ENCODE peak calls at places on chromosomes 6 and 20, in nine cellular contexts. Z is foreskin fibroblast, Y is K562, S is astrocyte of the cerebellum, J is lower lobe of right lung, U is cardiac fibroblast, K is IMR-90, D is A549, A is AG09309. Q is an unnamed sample.

GRCh38 chr6:47135772-47136171 is 93.6 kb upstream of the ADGRF1 start:
- DNase-seq in Z (peak), Y (peak), S (peak), J (no peak), U (peak), K (peak), D (peak), A (peak), Q (peak)

GRCh38 chr6:80098392-80098791 is 8.1 kb upstream of the BCKDHB start:
- DNase-seq in Z (no peak), Y (no peak), S (no peak), J (no peak), U (no peak), K (no peak), D (no peak), A (no peak), Q (no peak)

GRCh38 chr6:143301204-143301603 is 149.3 kb downstream of the ADAT2 start:
- DNase-seq in Z (no peak), Y (no peak), S (no peak), J (no peak), U (no peak), K (no peak), D (no peak), A (no peak), Q (no peak)

GRCh38 chr6:47059216-47059885 is 17.2 kb upstream of the ADGRF1 start:
- DNase-seq in Z (no peak), Y (no peak), S (no peak), J (no peak), U (no peak), K (no peak), D (no peak), A (no peak), Q (no peak)

GRCh38 chr6:85468326-85468725 is 18.4 kb downstream of the NT5E start:
- DNase-seq in Z (peak), Y (no peak), S (no peak), J (no peak), U (peak), K (peak), D (no peak), A (no peak), Q (no peak)

GRCh38 chr6:71197770-71198169 is 90.8 kb upstream of the OGFRL1 start:
- DNase-seq in Z (peak), Y (no peak), S (no peak), J (no peak), U (peak), K (peak), D (no peak), A (peak), Q (no peak)

GRCh38 chr20:50312682-50313187 is 122.1 kb downstream of the CEBPB start:
- DNase-seq in Z (peak), Y (no peak), S (peak), J (peak), U (peak), K (peak), D (peak), A (no peak), Q (no peak)

GRCh38 chr6:113184291-113184690 is 672.9 kb upstream of the MARCKS start:
- DNase-seq in Z (peak), Y (no peak), S (peak), J (no peak), U (peak), K (peak), D (peak), A (peak), Q (no peak)

GRCh38 chr6:133610271-133610840 is 278.6 kb upstream of the TCF21 start:
- DNase-seq in Z (peak), Y (no peak), S (no peak), J (no peak), U (peak), K (peak), D (peak), A (no peak), Q (no peak)

GRCh38 chr6:85389180-85389797 is 60.6 kb upstream of the NT5E start:
- DNase-seq in Z (no peak), Y (no peak), S (no peak), J (no peak), U (no peak), K (no peak), D (no peak), A (no peak), Q (no peak)

GRCh38 chr20:10119336-10119735 is 84.5 kb downstream of the ANKEF1 start:
- DNase-seq in Z (no peak), Y (no peak), S (no peak), J (no peak), U (no peak), K (no peak), D (no peak), A (no peak), Q (no peak)

GRCh38 chr20:20677186-20677585 is 35.3 kb downstream of the RALGAPA2 start:
- DNase-seq in Z (no peak), Y (no peak), S (peak), J (no peak), U (peak), K (no peak), D (no peak), A (no peak), Q (no peak)

DNA sequence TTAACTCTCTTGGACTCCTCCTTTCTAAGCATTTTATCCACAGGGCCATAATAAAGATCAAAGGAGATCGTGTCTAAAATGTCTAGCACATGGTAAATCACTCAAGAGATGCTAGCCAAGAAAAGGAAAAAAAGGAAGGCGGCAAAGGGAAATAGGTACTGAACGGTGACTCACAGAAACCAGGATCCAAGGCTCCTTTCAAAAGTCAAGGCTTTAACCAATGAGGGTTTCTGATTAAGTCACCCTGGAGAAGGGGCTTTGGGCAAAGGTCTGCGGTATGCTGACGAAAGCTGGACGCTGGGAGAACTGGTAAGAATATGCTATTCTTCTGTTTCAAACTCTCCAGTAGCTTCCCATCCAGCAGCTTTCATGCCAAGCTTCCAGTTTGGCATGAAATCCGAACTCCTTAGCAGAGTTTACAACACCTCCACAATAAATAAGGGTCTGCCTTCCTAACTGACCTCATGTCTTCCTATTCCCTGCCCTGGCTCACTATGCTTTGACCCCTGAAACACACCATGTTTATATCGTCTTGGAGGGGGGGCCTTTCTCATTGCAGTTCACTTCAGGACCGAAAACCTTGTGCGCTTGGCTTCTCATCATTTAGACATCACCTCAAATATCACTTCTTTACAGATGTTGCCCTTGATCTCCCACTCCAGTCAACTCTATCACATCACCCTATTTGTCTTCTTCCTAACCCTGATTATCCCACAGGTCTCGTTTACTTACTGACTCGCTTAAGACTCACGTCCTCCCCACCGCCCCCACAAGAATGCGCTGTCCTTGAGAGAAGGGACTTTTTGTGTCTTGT is 908 bp downstream of the TOMM34 start:
- DNase-seq in Z (peak), Y (no peak), S (peak), J (no peak), U (peak), K (peak), D (peak), A (no peak), Q (no peak)
- TF ChIP-seq CTCF in Z (no peak), Y (no peak), S (peak), J (no peak), U (peak), K (peak), D (no peak), A (no peak), Q (no peak)

DNA sequence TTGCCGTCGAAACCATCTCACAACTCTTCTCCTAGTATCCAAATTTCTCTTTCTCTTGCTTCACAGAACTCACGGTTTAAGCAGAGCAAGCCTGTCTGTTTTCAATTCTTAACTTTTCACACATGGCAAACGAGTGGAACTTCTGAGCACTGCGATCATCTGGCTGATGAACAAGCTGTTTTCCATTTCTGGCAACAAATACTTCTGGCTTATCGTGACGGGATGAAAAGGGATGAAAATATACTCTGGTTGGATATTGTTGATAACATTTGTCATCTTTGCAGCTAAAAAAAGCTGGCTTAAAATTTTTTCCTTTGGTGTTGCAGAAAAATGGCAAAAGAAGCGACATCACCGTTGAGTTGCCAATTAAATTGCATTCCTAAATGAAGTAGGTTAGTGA is 515.2 kb upstream of the JARID2 start:
- DNase-seq in Z (peak), Y (no peak), S (no peak), J (no peak), U (peak), K (no peak), D (no peak), A (no peak), Q (no peak)
- H3K4me3 ChIP-seq in Z (no peak), Y (no peak), S (no peak), J (no peak), U (no peak), K (no peak), D (no peak), A (no peak), Q (no peak)

GRCh38 chr20:11719153-11719552 is 198.5 kb upstream of the BTBD3 start:
- DNase-seq in Z (no peak), Y (no peak), S (no peak), J (no peak), U (no peak), K (no peak), D (no peak), A (no peak), Q (no peak)

GRCh38 chr20:11717562-11717961 is 200.1 kb upstream of the BTBD3 start:
- DNase-seq in Z (no peak), Y (no peak), S (no peak), J (no peak), U (no peak), K (no peak), D (no peak), A (no peak), Q (no peak)

GRCh38 chr20:11718474-11719094 is 199.1 kb upstream of the BTBD3 start:
- DNase-seq in Z (no peak), Y (no peak), S (no peak), J (no peak), U (no peak), K (no peak), D (no peak), A (no peak), Q (no peak)

GRCh38 chr20:11716945-11717248 is 200.8 kb upstream of the BTBD3 start:
- DNase-seq in Z (no peak), Y (no peak), S (no peak), J (no peak), U (no peak), K (no peak), D (no peak), A (no peak), Q (no peak)

GRCh38 chr20:11716239-11716944 is 201.3 kb upstream of the BTBD3 start:
- DNase-seq in Z (peak), Y (no peak), S (peak), J (no peak), U (peak), K (peak), D (peak), A (peak), Q (peak)
- TF ChIP-seq CTCF in Z (peak), Y (no peak), S (peak), J (peak), U (peak), K (peak), D (no peak), A (peak), Q (peak)

DNA sequence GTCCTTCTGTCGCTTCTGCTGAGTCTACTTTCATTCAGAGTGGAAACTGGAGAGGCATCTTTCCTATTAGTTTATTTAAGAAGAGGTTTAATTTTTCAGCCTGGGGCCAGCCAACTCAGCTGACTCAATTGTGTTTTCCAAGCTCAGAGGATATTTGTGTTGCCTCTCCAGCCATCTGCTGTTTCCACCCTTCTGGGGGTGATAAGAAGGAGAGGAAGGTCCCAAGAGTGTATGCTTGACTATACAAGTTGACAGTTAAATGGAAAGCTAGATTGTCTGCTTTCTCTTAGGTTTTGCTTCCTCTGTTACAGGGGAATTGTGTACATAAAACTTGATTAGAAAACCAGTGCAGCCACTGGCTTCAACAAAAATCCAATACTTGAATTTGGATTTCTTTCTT is 3.0 kb downstream of the PSMF1 start:
- DNase-seq in Z (no peak), Y (peak), S (no peak), J (no peak), U (peak), K (no peak), D (no peak), A (no peak), Q (no peak)
- H3K4me3 ChIP-seq in Z (no peak), Y (no peak), S (no peak), J (no peak), U (no peak), K (no peak), D (no peak), A (no peak), Q (no peak)

GRCh38 chr6:39982720-39983119 is 48.5 kb upstream of the MOCS1 start:
- DNase-seq in Z (no peak), Y (no peak), S (no peak), J (no peak), U (no peak), K (no peak), D (no peak), A (no peak), Q (no peak)

GRCh38 chr6:39979461-39980328 is 45.4 kb upstream of the MOCS1 start:
- DNase-seq in Z (no peak), Y (no peak), S (no peak), J (no peak), U (no peak), K (no peak), D (no peak), A (no peak), Q (no peak)

GRCh38 chr6:39978240-39978639 is 44.0 kb upstream of the MOCS1 start:
- DNase-seq in Z (no peak), Y (no peak), S (no peak), J (no peak), U (no peak), K (no peak), D (no peak), A (no peak), Q (no peak)

GRCh38 chr6:39983193-39983592 is 48.9 kb upstream of the MOCS1 start:
- DNase-seq in Z (no peak), Y (no peak), S (no peak), J (no peak), U (no peak), K (no peak), D (no peak), A (no peak), Q (no peak)

GRCh38 chr6:39980839-39981580 is 46.7 kb upstream of the MOCS1 start:
- DNase-seq in Z (peak), Y (peak), S (peak), J (no peak), U (peak), K (peak), D (peak), A (peak), Q (peak)
- TF ChIP-seq CTCF in Z (peak), Y (peak), S (peak), J (peak), U (peak), K (peak), D (peak), A (peak), Q (peak)

GRCh38 chr6:116766506-116767176 is 1.1 kb upstream of the FAM162B start:
- DNase-seq in Z (no peak), Y (no peak), S (no peak), J (no peak), U (no peak), K (no peak), D (no peak), A (no peak), Q (no peak)

GRCh38 chr6:116763048-116763447 is 2.5 kb downstream of the FAM162B start:
- DNase-seq in Z (no peak), Y (no peak), S (no peak), J (no peak), U (no peak), K (no peak), D (no peak), A (no peak), Q (no peak)

GRCh38 chr6:116763871-116764270 is 1.6 kb downstream of the FAM162B start:
- DNase-seq in Z (peak), Y (no peak), S (no peak), J (no peak), U (no peak), K (peak), D (no peak), A (no peak), Q (no peak)

GRCh38 chr6:116764961-116765841 is at the start of gene FAM162B:
- DNase-seq in Z (peak), Y (no peak), S (no peak), J (peak), U (peak), K (peak), D (peak), A (no peak), Q (no peak)

GRCh38 chr6:116764557-116764960 is 960 bp downstream of the FAM162B start:
- DNase-seq in Z (peak), Y (no peak), S (no peak), J (no peak), U (no peak), K (peak), D (no peak), A (no peak), Q (no peak)
- H3K4me3 ChIP-seq in Z (peak), Y (no peak), S (peak), J (peak), U (peak), K (peak), D (no peak), A (peak), Q (peak)

GRCh38 chr6:55543633-55544309 is 35.2 kb downstream of the HMGCLL1 start:
- DNase-seq in Z (no peak), Y (no peak), S (no peak), J (no peak), U (no peak), K (no peak), D (peak), A (no peak), Q (no peak)
- TF ChIP-seq CTCF in Z (no peak), Y (no peak), S (peak), J (no peak), U (no peak), K (no peak), D (no peak), A (peak), Q (peak)